ENCODE peak calls at places on chromosomes 6 and 20, in eight cellular contexts. F is mesendoderm; P is heart left ventricle; K is testis; H is lower lobe of right lung; G is H1; V is naive thymus-derived CD4-positive, alpha-beta T cell; N is colonic mucosa. M is an unnamed sample.

GRCh38 chr6:55069132-55069781 is 105.1 kb upstream of the HCRTR2 start:
- DNase-seq in N (peak; percentile 67), V (no peak), P (no peak), F (peak; percentile 55), K (peak; percentile 51), H (no peak), G (peak; percentile 48), M (peak; percentile 17)

GRCh38 chr6:43459535-43459934 is 4.2 kb upstream of the DLK2 start:
- DNase-seq in F (no peak), N (no peak), K (no peak), V (no peak), P (no peak), H (no peak), G (no peak), M (no peak)

GRCh38 chr6:34144581-34145160 is 1.2 kb downstream of the GRM4 start:
- DNase-seq in G (peak; percentile 61), V (no peak), H (peak; percentile 41), F (no peak), N (no peak), P (no peak), K (no peak), M (peak; percentile 21)

GRCh38 chr6:43887340-43887858 is 117.4 kb downstream of the VEGFA start:
- DNase-seq in K (peak; percentile 16), P (no peak), H (no peak), F (peak; percentile 40), G (no peak), N (no peak), V (no peak), M (no peak)

GRCh38 chr20:48186447-48186846 is 401.2 kb upstream of the SULF2 start:
- DNase-seq in N (no peak), G (no peak), F (no peak), V (no peak), P (no peak), K (no peak), H (no peak), M (no peak)

GRCh38 chr20:46013826-46014516 is 5.3 kb downstream of the MMP9 start:
- DNase-seq in V (peak; percentile 39), F (peak; percentile 97), K (peak; percentile 70), N (peak; percentile 56), P (peak; percentile 42), G (peak; percentile 91), H (peak; percentile 70), M (peak; percentile 74)

GRCh38 chr6:113065606-113066005 is 718.5 kb downstream of the RFPL4B start:
- DNase-seq in V (no peak), H (no peak), G (no peak), P (no peak), K (no peak), F (no peak), N (no peak), M (no peak)

GRCh38 chr6:88238065-88238464 is 71.9 kb upstream of the CNR1 start:
- DNase-seq in G (peak; percentile 55), P (no peak), N (peak; percentile 20), F (peak; percentile 74), K (peak; percentile 37), H (no peak), V (no peak), M (no peak)

GRCh38 chr6:73086726-73087125 is 138.6 kb downstream of the KHDC1L start:
- DNase-seq in G (no peak), P (no peak), N (no peak), V (no peak), H (no peak), F (no peak), K (no peak), M (no peak)

GRCh38 chr6:169960531-169960890 is 209.1 kb downstream of the ERMARD start:
- DNase-seq in P (no peak), G (no peak), N (peak; percentile 14), K (no peak), F (no peak), V (no peak), H (no peak), M (no peak)

GRCh38 chr6:3379482-3380060 is 77.3 kb downstream of the SLC22A23 start:
- DNase-seq in P (no peak), G (no peak), N (no peak), F (no peak), H (no peak), K (no peak), V (no peak), M (no peak)

GRCh38 chr6:71473908-71474307 is 185.3 kb downstream of the OGFRL1 start:
- DNase-seq in F (no peak), H (peak; percentile 60), G (no peak), P (peak; percentile 21), K (no peak), N (peak; percentile 35), V (no peak), M (no peak)

GRCh38 chr20:49985617-49986016 is 2.8 kb downstream of the SNAI1 start:
- DNase-seq in K (no peak), P (no peak), H (no peak), V (no peak), F (no peak), G (no peak), N (no peak), M (no peak)
- H3K4me3 ChIP-seq in K (peak overlapping the region; percentile 61), P (peak overlapping the region; percentile 36), H (peak overlapping the region; percentile 62), V (no peak overlapping the region), F (peak overlapping the region; percentile 93), G (peak overlapping the region; percentile 33), N (no peak overlapping the region), M (peak overlapping the region; percentile 93)

GRCh38 chr20:53657732-53658131 is 64.1 kb upstream of the ZNF217 start:
- DNase-seq in H (no peak), G (no peak), K (no peak), V (no peak), N (no peak), F (peak; percentile 43), P (no peak), M (no peak)

GRCh38 chr20:53656653-53657288 is 63.1 kb upstream of the ZNF217 start:
- DNase-seq in V (no peak), N (no peak), F (no peak), H (no peak), K (no peak), G (no peak), P (no peak), M (no peak)

GRCh38 chr20:53655909-53656652 is 62.4 kb upstream of the ZNF217 start:
- DNase-seq in K (no peak), G (no peak), H (no peak), F (no peak), V (no peak), P (no peak), N (no peak), M (no peak)

GRCh38 chr20:53658327-53658726 is 64.7 kb upstream of the ZNF217 start:
- DNase-seq in G (no peak), P (no peak), F (no peak), K (no peak), N (no peak), V (no peak), H (no peak), M (no peak)

GRCh38 chr20:53657289-53657678 is 63.6 kb upstream of the ZNF217 start:
- DNase-seq in N (no peak), K (no peak), V (no peak), P (no peak), H (no peak), G (no peak), F (no peak), M (no peak)
- H3K4me1 ChIP-seq in N (peaks cover 7% of the 10 kb centered on the region), K (peaks cover 38% of the 10 kb centered on the region), V (peaks cover 27% of the 10 kb centered on the region), P (peaks cover 30% of the 10 kb centered on the region), H (peaks cover 81% of the 10 kb centered on the region), G (peaks cover 7% of the 10 kb centered on the region), F (no peaks in the 10 kb centered on the region), M (peaks cover 12% of the 10 kb centered on the region)

DNA sequence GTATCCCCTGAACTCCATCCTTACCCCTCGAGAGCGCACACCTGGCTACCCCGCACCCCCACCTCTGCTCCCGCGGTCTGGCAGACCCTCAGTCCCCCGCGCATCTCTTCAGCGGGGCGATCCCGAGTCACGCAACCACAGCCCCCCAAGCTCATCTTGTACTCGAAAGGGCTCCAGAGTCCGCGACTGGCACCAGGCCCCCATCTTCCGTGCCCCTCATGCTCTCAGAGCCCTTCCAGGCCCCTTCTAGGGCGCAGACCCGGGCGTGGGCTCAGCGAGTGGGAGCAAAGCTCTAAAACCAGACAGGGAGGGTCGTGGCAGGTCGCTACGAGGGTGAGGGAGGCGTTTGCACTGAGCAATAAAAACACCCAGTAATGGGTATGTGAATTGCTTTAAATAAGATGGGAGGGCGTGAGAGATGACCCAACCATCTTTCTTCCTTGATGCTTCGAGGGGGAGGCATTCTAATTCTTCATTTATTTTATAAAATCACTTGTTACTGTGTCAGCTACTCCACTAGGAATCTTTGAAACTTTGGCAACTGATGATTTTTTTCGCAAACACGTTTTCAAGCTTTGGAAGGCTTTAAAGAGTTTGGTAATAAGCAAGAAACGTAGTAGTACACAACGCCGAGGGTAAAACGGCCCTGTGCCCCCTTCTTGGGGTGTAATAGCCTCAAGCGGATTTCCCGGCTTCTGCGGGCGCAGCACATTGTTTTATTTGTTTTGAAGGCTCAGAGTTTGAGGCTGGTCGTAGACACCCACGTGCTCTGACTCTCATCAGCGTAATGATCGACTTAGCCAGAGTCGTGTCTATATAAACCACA is 42.6 kb upstream of the SUPT3H start:
- DNase-seq in H (peak; percentile 47), N (peak; percentile 29), G (no peak), K (no peak), F (peak; percentile 16), V (no peak), P (no peak), M (no peak)
- H3K4me3 ChIP-seq in H (peak overlapping the region; percentile 60), N (peak overlapping the region; percentile 16), G (peak overlapping the region; percentile 82), K (peak overlapping the region; percentile 25), F (no peak overlapping the region), V (peak overlapping the region; percentile 80), P (no peak overlapping the region), M (no peak overlapping the region)

DNA sequence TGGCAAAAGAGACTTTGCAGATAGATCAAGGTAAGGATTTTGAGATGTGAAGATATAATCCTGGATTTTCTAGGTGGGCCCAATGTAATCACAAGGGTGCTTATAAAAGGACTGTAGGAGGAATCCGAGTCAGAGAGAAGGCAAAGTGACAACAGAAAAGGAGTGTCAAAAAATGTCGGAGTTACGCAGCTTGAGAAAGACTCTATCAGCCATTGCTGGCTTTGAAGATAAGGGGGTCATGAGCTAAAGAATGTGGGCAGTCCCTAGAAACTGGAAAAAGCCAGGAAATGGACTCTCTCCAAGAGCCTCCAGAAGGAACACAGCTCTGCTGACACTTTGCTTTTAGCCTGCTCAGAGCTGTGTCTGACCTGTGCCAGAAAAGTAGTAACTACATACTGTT is 8.7 kb upstream of the RWDD1 start:
- DNase-seq in N (no peak), H (no peak), G (no peak), P (no peak), K (no peak), F (peak; percentile 19), V (no peak), M (no peak)
- H3K4me1 ChIP-seq in N (no peaks in the 10 kb centered on the region), H (peaks cover 4% of the 10 kb centered on the region), G (no peaks in the 10 kb centered on the region), P (peaks cover 8% of the 10 kb centered on the region), K (peaks cover 3% of the 10 kb centered on the region), F (no peaks in the 10 kb centered on the region), V (no peaks in the 10 kb centered on the region), M (no peaks in the 10 kb centered on the region)

GRCh38 chr6:163054641-163055040 is 326.9 kb downstream of the PACRG start:
- DNase-seq in G (no peak), V (no peak), H (no peak), F (no peak), K (peak; percentile 53), N (no peak), P (no peak), M (peak; percentile 13)
- H3K4me3 ChIP-seq in G (no peak overlapping the region), V (no peak overlapping the region), H (no peak overlapping the region), F (no peak overlapping the region), K (peak overlapping the region; percentile 1), N (no peak overlapping the region), P (no peak overlapping the region), M (no peak overlapping the region)

DNA sequence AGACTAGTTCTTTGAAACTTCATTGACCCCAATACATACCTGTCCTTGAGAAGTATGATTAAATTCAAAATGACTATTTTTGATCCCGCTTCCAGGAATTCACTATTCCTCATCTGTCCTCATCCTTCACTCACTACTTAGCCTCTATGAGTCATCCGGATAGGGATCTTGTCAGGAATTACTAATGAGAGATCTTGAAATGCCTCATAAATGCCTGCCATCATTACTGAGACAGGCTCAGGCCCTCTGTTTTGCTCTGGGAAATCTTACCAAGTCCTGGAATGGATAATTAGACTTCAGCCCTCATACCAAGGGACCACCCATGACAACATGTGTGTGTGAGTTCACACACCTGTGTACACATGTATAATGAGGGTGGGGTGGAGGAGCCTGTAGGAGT is 2.8 kb upstream of the CYP24A1 start:
- DNase-seq in F (peak; percentile 31), N (no peak), H (no peak), K (no peak), G (no peak), P (no peak), V (no peak), M (no peak)
- H3K4me1 ChIP-seq in F (no peaks in the 10 kb centered on the region), N (peaks cover 9% of the 10 kb centered on the region), H (peaks cover 24% of the 10 kb centered on the region), K (peaks cover 5% of the 10 kb centered on the region), G (peaks cover 4% of the 10 kb centered on the region), P (peaks cover 23% of the 10 kb centered on the region), V (no peaks in the 10 kb centered on the region), M (no peaks in the 10 kb centered on the region)